ENCODE peak calls at places on chromosomes 7 and 10, in seven cellular contexts. P is fibroblast of lung, W is AG04450, D is foreskin keratinocyte, J is endothelial cell, G is GM12865, I is nephron progenitor cell. A is an unnamed sample.

GRCh38 chr10:22655312-22655973 is 58.9 kb downstream of the PIP4K2A start:
- DNase-seq in P (peak), W (peak), D (peak), J (no peak), G (peak), I (peak), A (no peak)

GRCh38 chr10:34815174-34816066 is at the start of gene PARD3:
- DNase-seq in P (peak), W (no peak), D (no peak), J (peak), G (peak), I (peak), A (peak)

GRCh38 chr10:116833986-116834760 is 15.1 kb upstream of the ENO4 start:
- DNase-seq in P (no peak), W (no peak), D (no peak), J (no peak), G (no peak), I (no peak), A (no peak)

GRCh38 chr10:121687094-121687850 is 89.0 kb upstream of the FGFR2 start:
- DNase-seq in P (no peak), W (no peak), D (no peak), J (no peak), G (no peak), I (no peak), A (no peak)

GRCh38 chr10:102596506-102596971 is 47.7 kb upstream of the TRIM8 start:
- DNase-seq in P (peak), W (no peak), D (no peak), J (peak), G (peak), I (peak), A (no peak)

GRCh38 chr10:125082881-125083575 is 77.3 kb downstream of the CTBP2 start:
- DNase-seq in P (no peak), W (no peak), D (no peak), J (no peak), G (no peak), I (no peak), A (no peak)

GRCh38 chr7:56105508-56105907 is 768 bp downstream of the CHCHD2 start:
- DNase-seq in P (peak), W (peak), D (no peak), J (no peak), G (peak), I (no peak), A (no peak)

GRCh38 chr10:120369831-120370230 is 87.2 kb upstream of the PLPP4 start:
- DNase-seq in P (peak), W (no peak), D (no peak), J (no peak), G (no peak), I (no peak), A (no peak)

GRCh38 chr10:125679436-125679835 is 3.5 kb downstream of the TEX36 start:
- DNase-seq in P (no peak), W (no peak), D (no peak), J (no peak), G (no peak), I (no peak), A (no peak)

GRCh38 chr10:102419561-102420442 is 834 bp upstream of the FBXL15 start:
- DNase-seq in P (no peak), W (no peak), D (no peak), J (peak), G (peak), I (peak), A (peak)

GRCh38 chr7:100486753-100487446 is 3.2 kb downstream of the NYAP1 start:
- DNase-seq in P (peak), W (no peak), D (no peak), J (no peak), G (no peak), I (no peak), A (no peak)

GRCh38 chr7:68730871-68731403 is 867.3 kb upstream of the AUTS2 start:
- DNase-seq in P (peak), W (no peak), D (no peak), J (no peak), G (no peak), I (no peak), A (no peak)

GRCh38 chr7:47300472-47301021 is 281.4 kb downstream of the TNS3 start:
- DNase-seq in P (no peak), W (no peak), D (no peak), J (no peak), G (no peak), I (no peak), A (no peak)

GRCh38 chr7:5408777-5409176 is 14.9 kb downstream of the TNRC18 start:
- DNase-seq in P (peak), W (no peak), D (no peak), J (no peak), G (no peak), I (no peak), A (no peak)

GRCh38 chr7:139783647-139784385 is 6.0 kb upstream of the HIPK2 start:
- DNase-seq in P (no peak), W (no peak), D (peak), J (no peak), G (no peak), I (no peak), A (no peak)

GRCh38 chr7:107207459-107207858 is 38.7 kb downstream of the HBP1 start:
- DNase-seq in P (no peak), W (no peak), D (no peak), J (no peak), G (no peak), I (no peak), A (no peak)

GRCh38 chr10:30456262-30456661 is 22.3 kb downstream of the MAP3K8 start:
- DNase-seq in P (no peak), W (no peak), D (no peak), J (no peak), G (peak), I (no peak), A (no peak)

GRCh38 chr10:63217120-63217605 is 84.0 kb downstream of the NRBF2 start:
- DNase-seq in P (peak), W (no peak), D (no peak), J (no peak), G (peak), I (no peak), A (no peak)

GRCh38 chr7:28608766-28609165 is 196.4 kb downstream of the CREB5 start:
- DNase-seq in P (no peak), W (no peak), D (no peak), J (no peak), G (no peak), I (no peak), A (no peak)

GRCh38 chr7:92061154-92061553 is 73.1 kb downstream of the CYP51A1 start:
- DNase-seq in P (peak), W (no peak), D (peak), J (no peak), G (no peak), I (no peak), A (no peak)

GRCh38 chr7:69893915-69894314 is 295.6 kb downstream of the AUTS2 start:
- DNase-seq in P (peak), W (no peak), D (no peak), J (peak), G (peak), I (no peak), A (no peak)

GRCh38 chr7:147611402-147611801 is 979.2 kb upstream of the C7orf33 start:
- DNase-seq in P (no peak), W (no peak), D (no peak), J (no peak), G (no peak), I (no peak), A (no peak)

GRCh38 chr7:99031496-99031895 is 112.4 kb downstream of the SMURF1 start:
- DNase-seq in P (no peak), W (no peak), D (no peak), J (no peak), G (no peak), I (no peak), A (no peak)

GRCh38 chr7:116075351-116076145 is 45.0 kb upstream of the TFEC start:
- DNase-seq in P (peak), W (no peak), D (peak), J (no peak), G (no peak), I (no peak), A (no peak)

GRCh38 chr7:70486977-70487376 is 645.0 kb upstream of the GALNT17 start:
- DNase-seq in P (peak), W (no peak), D (no peak), J (no peak), G (no peak), I (no peak), A (no peak)

GRCh38 chr10:75911426-75911825 is 480.0 kb downstream of the LRMDA start:
- DNase-seq in P (peak), W (no peak), D (peak), J (no peak), G (no peak), I (no peak), A (no peak)

GRCh38 chr7:1855396-1856160 is 185.5 kb downstream of the ELFN1 start:
- DNase-seq in P (no peak), W (no peak), D (no peak), J (no peak), G (no peak), I (no peak), A (peak)

DNA sequence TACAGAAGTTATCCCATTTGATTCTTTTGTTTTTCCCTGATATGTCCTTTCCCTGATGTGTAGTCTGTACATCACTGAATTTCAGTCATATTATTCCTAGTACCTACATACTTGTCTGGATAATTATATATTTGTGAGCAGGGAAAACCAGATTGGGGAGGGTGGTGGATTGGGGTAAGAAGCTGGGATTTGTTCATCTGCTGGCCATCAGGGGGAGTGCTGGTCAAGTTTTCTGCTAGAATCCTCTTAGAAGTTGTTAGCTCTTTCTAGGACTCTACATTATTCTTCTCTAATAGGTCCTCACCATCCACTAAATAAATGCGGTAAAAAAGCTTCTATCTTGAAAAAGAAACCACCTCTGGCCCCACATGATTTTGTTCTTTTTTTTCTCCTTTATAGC is 232.7 kb upstream of the TAC1 start:
- DNase-seq in P (no peak), W (no peak), D (no peak), J (peak), G (peak), I (peak), A (no peak)
- TF ChIP-seq CTCF in P (no peak), W (no peak), D (peak), J (peak), G (peak), I (peak), A (peak)

DNA sequence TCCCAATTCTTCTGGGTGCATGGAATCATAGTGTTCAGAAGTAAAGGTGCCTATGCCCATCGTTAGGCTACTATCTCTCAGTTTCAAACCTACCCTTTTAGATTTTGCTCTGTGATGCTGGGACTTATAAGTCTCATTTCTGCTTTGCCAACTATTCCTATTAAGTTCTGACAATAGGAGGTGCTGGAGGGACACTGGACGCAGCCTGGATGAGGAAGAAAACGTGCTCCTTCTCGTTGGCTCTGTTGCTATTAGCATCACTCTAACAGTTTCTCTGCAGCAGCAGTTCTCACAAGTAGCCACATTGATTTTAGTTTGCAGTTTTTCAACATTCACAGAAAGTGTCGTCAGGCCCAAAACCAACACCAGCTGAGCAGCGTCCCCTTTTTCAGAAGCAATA is 72.4 kb downstream of the ABCC2 start:
- DNase-seq in P (peak), W (peak), D (no peak), J (peak), G (peak), I (peak), A (no peak)
- TF ChIP-seq CTCF in P (peak), W (peak), D (peak), J (no peak), G (no peak), I (peak), A (no peak)

GRCh38 chr7:23012797-23013714 is 874 bp downstream of the HYCC1 start:
- DNase-seq in P (peak), W (no peak), D (no peak), J (peak), G (peak), I (peak), A (no peak)
- TF ChIP-seq CTCF in P (no peak), W (no peak), D (peak), J (no peak), G (no peak), I (no peak), A (no peak)

DNA sequence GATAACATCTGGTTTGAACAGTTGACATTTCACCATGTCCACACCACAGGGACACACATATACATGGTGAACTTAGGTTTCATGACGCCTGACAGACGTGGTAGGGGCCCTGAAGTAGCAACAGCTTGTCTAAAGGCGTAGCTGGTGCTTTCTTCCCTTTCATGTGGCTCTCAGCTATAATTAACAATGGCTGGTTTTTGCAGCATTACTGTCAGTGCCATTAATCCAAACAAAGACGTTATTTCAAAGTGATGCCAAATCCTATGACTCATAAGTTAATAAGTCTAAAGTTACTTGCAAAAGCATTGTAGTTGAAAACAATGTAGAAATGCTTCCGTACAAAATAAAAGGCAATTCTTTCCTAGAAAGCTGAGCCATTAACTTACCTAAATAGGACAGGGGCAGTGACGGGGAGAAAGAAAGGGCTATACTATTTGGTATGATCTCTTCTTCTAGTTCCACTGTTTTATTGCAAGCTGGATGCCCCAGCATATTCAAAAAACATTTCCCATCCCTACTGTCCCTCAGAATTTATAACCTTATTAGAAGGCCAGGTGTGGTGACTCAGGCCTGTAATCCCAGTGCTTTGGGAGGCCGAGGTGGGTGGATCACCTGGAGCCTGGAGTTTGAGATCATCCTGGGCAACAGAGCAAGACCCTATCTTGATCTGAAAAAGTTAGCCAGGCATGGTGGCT is 105.4 kb downstream of the ODAD2 start:
- DNase-seq in P (peak), W (no peak), D (peak), J (no peak), G (no peak), I (no peak), A (no peak)
- TF ChIP-seq CTCF in P (no peak), W (no peak), D (no peak), J (no peak), G (no peak), I (no peak), A (no peak)

GRCh38 chr10:87575851-87576250 is 71.2 kb downstream of the MINPP1 start:
- DNase-seq in P (no peak), W (no peak), D (no peak), J (no peak), G (no peak), I (no peak), A (no peak)

GRCh38 chr10:87578799-87579401 is 74.2 kb downstream of the MINPP1 start:
- DNase-seq in P (peak), W (no peak), D (no peak), J (no peak), G (no peak), I (no peak), A (no peak)

GRCh38 chr10:87579563-87579962 is 74.9 kb downstream of the MINPP1 start:
- DNase-seq in P (peak), W (no peak), D (no peak), J (no peak), G (no peak), I (no peak), A (no peak)

DNA sequence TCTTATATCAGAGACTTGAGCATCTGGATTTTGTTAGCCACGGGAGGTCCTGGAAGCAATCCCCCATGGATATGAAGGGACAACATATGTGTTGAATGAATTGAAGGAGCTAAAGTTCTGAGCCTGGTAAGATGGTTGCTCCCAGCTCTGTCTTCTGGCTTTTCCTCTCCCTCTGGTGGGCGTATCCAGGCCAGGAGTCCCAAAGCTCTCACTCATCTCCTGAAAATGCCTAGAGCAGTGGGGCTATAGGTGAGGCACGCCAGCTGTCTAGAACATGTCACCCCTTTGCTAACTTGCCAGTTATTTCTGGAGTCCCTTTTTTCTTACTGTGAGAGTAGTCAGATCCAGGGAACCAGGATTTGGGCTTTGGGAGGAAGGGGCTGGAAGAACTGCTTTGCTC is 73.5 kb downstream of the MINPP1 start:
- DNase-seq in P (no peak), W (no peak), D (no peak), J (no peak), G (no peak), I (no peak), A (no peak)
- TF ChIP-seq CTCF in P (no peak), W (no peak), D (no peak), J (no peak), G (no peak), I (no peak), A (no peak)

GRCh38 chr10:43362191-43362839 is 9.1 kb upstream of the FXYD4 start:
- DNase-seq in P (peak), W (peak), D (peak), J (peak), G (peak), I (peak), A (peak)
- TF ChIP-seq CTCF in P (peak), W (peak), D (peak), J (no peak), G (peak), I (no peak), A (no peak)

GRCh38 chr7:67604461-67605386 is 608.1 kb downstream of the TYW1 start:
- DNase-seq in P (no peak), W (no peak), D (no peak), J (no peak), G (no peak), I (no peak), A (no peak)

GRCh38 chr7:67610897-67611296 is 614.3 kb downstream of the TYW1 start:
- DNase-seq in P (no peak), W (no peak), D (no peak), J (no peak), G (no peak), I (no peak), A (no peak)

DNA sequence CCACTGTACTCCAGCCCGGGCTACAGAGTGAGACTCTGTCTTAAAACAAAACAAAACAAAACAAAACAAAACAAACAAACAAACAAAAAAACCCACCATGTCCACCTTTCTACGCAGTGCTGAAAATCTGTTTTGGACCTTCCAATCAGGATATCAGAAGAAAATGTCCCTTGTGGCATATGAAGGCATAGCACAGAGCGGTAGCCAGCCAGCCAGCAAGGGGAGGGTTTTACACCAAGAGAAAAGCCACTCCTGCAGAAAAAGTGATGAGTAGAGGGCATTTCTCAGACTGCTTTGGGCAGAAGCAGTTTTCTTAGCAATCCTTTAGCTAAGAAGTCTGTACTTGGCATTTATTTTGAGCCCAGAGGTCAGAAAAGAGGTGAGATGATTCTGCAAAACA is 612.2 kb downstream of the TYW1 start:
- DNase-seq in P (no peak), W (no peak), D (no peak), J (no peak), G (no peak), I (no peak), A (no peak)
- TF ChIP-seq CTCF in P (no peak), W (no peak), D (no peak), J (no peak), G (no peak), I (peak), A (no peak)

GRCh38 chr10:44030132-44030531 is 354.8 kb downstream of the CXCL12 start:
- DNase-seq in P (no peak), W (no peak), D (no peak), J (no peak), G (peak), I (no peak), A (no peak)
- TF ChIP-seq CTCF in P (no peak), W (no peak), D (peak), J (no peak), G (peak), I (peak), A (no peak)

GRCh38 chr7:152848026-152848425 is 88.5 kb downstream of the ACTR3B start:
- DNase-seq in P (no peak), W (no peak), D (no peak), J (no peak), G (no peak), I (no peak), A (no peak)
- TF ChIP-seq CTCF in P (no peak), W (no peak), D (no peak), J (no peak), G (no peak), I (no peak), A (no peak)

A was measured in mesothelial cell of epicardium.